ENCODE peak calls at places on chromosomes 4 and X, in six cellular contexts. Q is neuronal stem cell, U is mesendoderm, O is H1, B is IMR-90, C is mesenchymal stem cell. R is an unnamed sample. For H3K36me3, the result is how much of the 10 kb centered on the place peaks cover.

GRCh38 chrX:153388722-153389459 is 12.3 kb downstream of the PNMA6E start:
- DNase-seq in O (no peak), B (no peak), Q (no peak), U (no peak), C (no peak), R (no peak)

GRCh38 chrX:54950730-54951375 is 30.2 kb downstream of the TRO start:
- DNase-seq in B (no peak), O (no peak), C (no peak), Q (no peak), U (no peak), R (no peak)

GRCh38 chr4:100295792-100296191 is 105.5 kb upstream of the DDIT4L start:
- DNase-seq in C (peak), O (no peak), U (no peak), B (peak), Q (no peak), R (peak)

GRCh38 chrX:114075073-114075673 is 508.7 kb upstream of the HTR2C start:
- DNase-seq in U (no peak), Q (no peak), B (no peak), C (peak), O (no peak), R (no peak)

GRCh38 chrX:134520860-134521390 is 61.0 kb downstream of the HPRT1 start:
- DNase-seq in B (peak), C (peak), U (peak), O (no peak), Q (peak), R (peak)

GRCh38 chrX:151713859-151714258 is 2.0 kb upstream of the FATE1 start:
- DNase-seq in Q (no peak), C (no peak), U (peak), O (peak), B (no peak), R (peak)

GRCh38 chrX:46582325-46582724 is 8.8 kb downstream of the CHST7 start:
- DNase-seq in O (no peak), B (peak), Q (no peak), U (no peak), C (peak), R (no peak)

GRCh38 chr4:156255205-156255604 is 301.5 kb upstream of the CTSO start:
- DNase-seq in C (peak), U (no peak), Q (no peak), O (no peak), B (no peak), R (no peak)

GRCh38 chrX:68490644-68491043 is 8.2 kb upstream of the YIPF6 start:
- DNase-seq in Q (no peak), U (peak), C (peak), B (peak), O (no peak), R (peak)

GRCh38 chr4:95506264-95506663 is 42.5 kb downstream of the UNC5C start:
- DNase-seq in B (peak), U (peak), C (peak), O (no peak), Q (no peak), R (peak)

GRCh38 chr4:3660928-3661515 is 105.2 kb upstream of the ADRA2C start:
- DNase-seq in Q (no peak), U (no peak), B (no peak), C (no peak), O (no peak), R (no peak)

GRCh38 chr4:186104895-186105720 is 604 bp downstream of the FAM149A start:
- DNase-seq in U (peak), B (no peak), C (peak), Q (no peak), O (peak), R (peak)

GRCh38 chr4:123528501-123529277 is 132.1 kb downstream of the SPRY1 start:
- DNase-seq in C (no peak), B (no peak), Q (no peak), O (no peak), U (no peak), R (no peak)

GRCh38 chrX:24651783-24652182 is 4.6 kb upstream of the PCYT1B start:
- DNase-seq in C (no peak), B (no peak), U (no peak), O (no peak), Q (no peak), R (no peak)

GRCh38 chrX:24646745-24647182 is 383 bp downstream of the PCYT1B start:
- DNase-seq in C (peak), O (no peak), Q (peak), B (no peak), U (no peak), R (peak)

GRCh38 chrX:24643116-24643515 is 4.0 kb downstream of the PCYT1B start:
- DNase-seq in O (no peak), U (peak), C (peak), Q (no peak), B (no peak), R (no peak)

GRCh38 chrX:24647257-24648058 is at the start of gene PCYT1B:
- DNase-seq in B (peak), C (peak), U (peak), O (peak), Q (no peak), R (peak)
- H2AK5ac ChIP-seq in B (no peak), C (no peak), U (no peak), O (no peak), Q (no peak), R (no peak)

DNA sequence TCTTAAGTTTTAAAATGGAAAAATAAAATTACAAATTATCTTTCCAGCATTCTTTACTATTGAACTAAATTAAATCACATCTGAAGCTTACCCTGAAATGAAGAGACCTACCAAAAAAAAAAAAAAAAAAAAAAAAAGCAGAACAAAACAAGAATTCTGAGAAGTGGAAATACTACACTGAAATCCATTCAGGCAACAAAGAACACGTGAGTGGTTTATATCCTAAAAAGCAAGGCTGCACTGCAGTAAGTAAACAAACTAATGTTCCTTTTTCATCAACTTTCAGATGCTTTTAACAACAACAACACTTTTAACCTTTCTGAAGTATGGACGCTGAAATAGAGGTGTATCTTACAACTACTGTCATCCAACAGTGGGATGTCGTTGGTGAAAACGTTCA is 7.5 kb downstream of the FRYL start:
- DNase-seq in U (no peak), B (no peak), O (no peak), Q (no peak), C (no peak), R (no peak)
- H3K4me2 ChIP-seq in U (no peak), B (peak), O (no peak), Q (no peak), C (no peak), R (no peak)

GRCh38 chr4:1945912-1946311 is 62.9 kb downstream of the NELFA start:
- DNase-seq in O (no peak), U (no peak), C (no peak), B (no peak), Q (no peak), R (no peak)

GRCh38 chr4:1948232-1948631 is 60.5 kb downstream of the NELFA start:
- DNase-seq in O (no peak), Q (no peak), U (no peak), B (no peak), C (no peak), R (no peak)

GRCh38 chr4:1943928-1944327 is 64.8 kb downstream of the NELFA start:
- DNase-seq in B (no peak), U (peak), Q (no peak), C (no peak), O (no peak), R (no peak)

GRCh38 chr4:1948892-1949436 is 59.8 kb downstream of the NELFA start:
- DNase-seq in C (no peak), U (no peak), O (no peak), B (no peak), Q (no peak), R (no peak)

DNA sequence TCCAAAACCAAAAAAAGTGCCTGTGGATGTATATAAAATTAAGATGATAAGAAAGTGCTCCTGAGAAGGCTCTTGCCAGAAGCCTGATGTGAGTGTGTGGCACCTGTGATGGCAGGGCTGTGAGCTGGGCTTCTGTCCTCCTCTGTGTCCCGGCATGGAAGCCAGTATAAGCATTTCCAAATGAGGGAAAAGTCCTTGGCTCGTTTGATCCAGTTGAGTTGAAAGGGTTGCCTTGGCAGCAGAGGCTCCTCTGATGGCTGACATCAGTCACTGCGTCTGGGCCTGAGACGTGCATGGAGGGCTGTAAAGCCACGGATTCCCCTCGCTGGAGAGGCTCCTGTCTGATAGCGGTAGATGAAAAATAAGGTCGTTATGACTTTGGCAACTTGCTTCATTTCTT is 63.3 kb downstream of the NELFA start:
- DNase-seq in Q (no peak), B (no peak), U (peak), O (no peak), C (no peak), R (no peak)
- H3K36me3 ChIP-seq in Q (under half), B (under half), U (under half), O (under half), C (under half), R (under half)

DNA sequence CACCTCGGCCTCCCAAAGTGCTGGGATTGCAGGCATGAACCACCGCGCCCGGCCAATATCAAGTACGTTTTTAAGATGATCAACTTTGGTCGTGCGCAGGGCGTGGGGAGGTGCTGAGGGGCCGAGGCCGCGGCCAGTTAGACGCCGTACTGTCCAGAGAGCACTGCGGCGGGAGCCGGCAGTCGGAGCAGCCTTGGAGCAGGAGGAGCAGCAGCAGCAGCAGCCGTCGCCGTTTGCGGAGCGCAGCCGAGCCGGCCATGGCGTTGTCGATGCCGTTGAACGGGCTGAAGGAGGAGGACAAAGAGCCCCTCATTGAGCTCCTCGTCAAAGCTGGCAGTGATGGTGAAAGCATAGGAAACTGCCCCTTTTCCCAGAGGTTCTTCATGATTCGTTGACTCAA is 8.5 kb upstream of the USP9X start:
- DNase-seq in Q (no peak), C (no peak), B (no peak), O (no peak), U (no peak), R (no peak)
- H2AK5ac ChIP-seq in Q (no peak), C (no peak), B (no peak), O (no peak), U (no peak), R (no peak)

GRCh38 chrX:18856645-18856997 is 127.3 kb downstream of the PHKA2 start:
- DNase-seq in O (no peak), B (no peak), U (no peak), C (no peak), Q (no peak), R (no peak)

GRCh38 chrX:18861436-18861950 is 122.4 kb downstream of the PHKA2 start:
- DNase-seq in U (no peak), B (no peak), O (no peak), C (peak), Q (no peak), R (peak)

DNA sequence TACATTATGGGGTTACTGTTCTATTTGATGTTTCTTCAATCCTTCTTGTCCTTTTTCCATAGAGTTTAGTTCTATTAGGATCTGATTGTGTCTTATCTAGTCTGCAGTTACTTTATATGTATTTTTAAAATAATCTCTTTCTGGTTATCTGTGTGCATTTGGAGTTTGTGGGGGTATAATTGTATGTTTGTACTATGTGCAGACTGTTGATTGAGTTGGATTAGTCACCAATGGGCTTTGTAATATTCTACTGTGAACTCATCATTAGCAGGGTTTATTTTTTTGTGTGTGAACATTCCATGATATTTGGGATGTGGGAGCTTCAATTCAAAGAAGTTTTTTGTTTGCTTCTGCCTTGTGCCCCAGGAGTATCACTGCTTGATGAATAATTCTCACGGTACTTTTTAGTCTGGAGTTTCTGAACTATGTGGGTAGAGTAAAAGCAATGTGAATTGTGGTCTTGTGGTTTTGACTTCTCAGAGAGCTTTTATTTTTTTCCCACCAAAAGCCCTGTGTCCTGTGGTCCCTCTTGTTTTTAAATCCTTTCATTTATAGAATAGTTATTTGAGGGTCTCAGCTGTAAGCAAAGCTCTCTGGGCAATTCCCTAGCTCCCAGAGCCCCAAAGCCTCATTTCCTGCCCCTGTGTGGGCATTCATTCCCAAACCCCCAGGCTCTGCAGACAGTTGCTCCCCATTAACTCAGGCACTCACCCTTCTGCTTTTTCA is 127.8 kb downstream of the PHKA2 start:
- DNase-seq in Q (no peak), B (no peak), U (no peak), O (no peak), C (peak), R (no peak)
- H3K4me2 ChIP-seq in Q (no peak), B (no peak), U (no peak), O (no peak), C (no peak), R (no peak)

R was measured in trophoblast cell.